ENCODE peak calls at places on chromosomes 11 and 22, in four cellular contexts. X is endothelial cell, A is ovary, L is amygdala. C is an unnamed sample.

GRCh38 chr11:132430352-132431091 is 1060.1 kb downstream of the NTM start:
- DNase-seq in X (no peak), A (no peak), L (no peak), C (peak)

GRCh38 chr22:22593964-22594656 is 35.0 kb upstream of the PRAME start:
- DNase-seq in X (peak), A (no peak), L (no peak), C (no peak)

GRCh38 chr11:35237860-35238715 is 99.1 kb downstream of the CD44 start:
- DNase-seq in X (peak), A (no peak), L (no peak), C (no peak)

GRCh38 chr22:29148826-29149225 is 56.9 kb upstream of the EMID1 start:
- DNase-seq in X (no peak), A (peak), L (no peak), C (peak)

GRCh38 chr11:83715927-83716525 is 429.9 kb upstream of the CCDC90B start:
- DNase-seq in X (no peak), A (no peak), L (no peak), C (no peak)

GRCh38 chr22:47629273-47629711 is 866.8 kb downstream of the TBC1D22A start:
- DNase-seq in X (no peak), A (peak), L (no peak), C (no peak)

GRCh38 chr11:44738791-44739190 is 12.0 kb downstream of the TSPAN18 start:
- DNase-seq in X (no peak), A (no peak), L (no peak), C (no peak)

GRCh38 chr11:83918471-83918870 is 632.3 kb upstream of the CCDC90B start:
- DNase-seq in X (no peak), A (no peak), L (no peak), C (peak)

GRCh38 chr11:134425413-134425812 is 13.4 kb upstream of the B3GAT1 start:
- DNase-seq in X (no peak), A (no peak), L (no peak), C (no peak)

GRCh38 chr11:120030411-120030810 is 107.5 kb downstream of the TRIM29 start:
- DNase-seq in X (no peak), A (no peak), L (no peak), C (no peak)

GRCh38 chr11:44310198-44310455 is 188 bp upstream of the ALX4 start:
- DNase-seq in X (no peak), A (no peak), L (no peak), C (no peak)

GRCh38 chr22:27827586-27828213 is 26.1 kb upstream of the MN1 start:
- DNase-seq in X (no peak), A (peak), L (no peak), C (no peak)

GRCh38 chr22:36860821-36861659 is at the start of gene NCF4:
- DNase-seq in X (no peak), A (no peak), L (peak), C (peak)

GRCh38 chr22:50399751-50400331 is 56.7 kb downstream of the PPP6R2 start:
- DNase-seq in X (peak), A (no peak), L (peak), C (peak)

GRCh38 chr22:39634530-39635399 is 64.2 kb downstream of the CACNA1I start:
- DNase-seq in X (no peak), A (no peak), L (no peak), C (no peak)

GRCh38 chr22:17199131-17199731 is 20.0 kb downstream of the ADA2 start:
- DNase-seq in X (peak), A (peak), L (no peak), C (peak)

GRCh38 chr11:79116600-79116999 is 324.2 kb downstream of the TENM4 start:
- DNase-seq in X (no peak), A (no peak), L (no peak), C (no peak)

GRCh38 chr11:20565236-20565635 is 34.2 kb upstream of the SLC6A5 start:
- DNase-seq in X (no peak), A (no peak), L (no peak), C (no peak)

GRCh38 chr11:130480721-130481140 is 32.3 kb downstream of the ADAMTS15 start:
- DNase-seq in X (no peak), A (no peak), L (no peak), C (no peak)

GRCh38 chr22:20450551-20450906 is 12.9 kb upstream of the SCARF2 start:
- DNase-seq in X (no peak), A (no peak), L (no peak), C (no peak)

GRCh38 chr11:96464695-96465307 is 75.0 kb downstream of the JRKL start:
- DNase-seq in X (no peak), A (no peak), L (no peak), C (no peak)

C was measured in psoas muscle.